ENCODE peak calls at places on chromosomes 6 and 20, in four cellular contexts. One of them, this sample, is unnamed.
A peak's percentile ranks its signal among the peaks of the same experiment; 100 is the strongest.

GRCh38 chr6:36364669-36365479 is 22.6 kb downstream of the ETV7 start:
- DNase-seq in left cardiac atrium: no peak
- DNase-seq in stimulated activated CD8-positive, alpha-beta memory T cell treated with anti-CD3 and anti-CD28 coated beads, Interleukin-2, amount 100 ng/mL, for 48 hours: no peak
- DNase-seq in coronary artery: no peak
- DNase-seq in this sample: peak; percentile 77

GRCh38 chr20:23061713-23062561 is 12.5 kb upstream of the THBD start:
- DNase-seq in stimulated activated CD8-positive, alpha-beta memory T cell treated with anti-CD3 and anti-CD28 coated beads, Interleukin-2, amount 100 ng/mL, for 48 hours: no peak
- DNase-seq in coronary artery: peak; percentile 84
- DNase-seq in left cardiac atrium: peak; percentile 74
- DNase-seq in this sample: peak; percentile 78

GRCh38 chr6:168699631-168700315 is 258.8 kb downstream of the SMOC2 start:
- DNase-seq in left cardiac atrium: no peak
- DNase-seq in coronary artery: peak; percentile 40
- DNase-seq in stimulated activated CD8-positive, alpha-beta memory T cell treated with anti-CD3 and anti-CD28 coated beads, Interleukin-2, amount 100 ng/mL, for 48 hours: no peak
- DNase-seq in this sample: no peak

GRCh38 chr6:134708079-134708478 is 241.8 kb downstream of the ALDH8A1 start:
- DNase-seq in coronary artery: no peak
- DNase-seq in left cardiac atrium: no peak
- DNase-seq in stimulated activated CD8-positive, alpha-beta memory T cell treated with anti-CD3 and anti-CD28 coated beads, Interleukin-2, amount 100 ng/mL, for 48 hours: no peak
- DNase-seq in this sample: no peak

GRCh38 chr6:4961322-4962168 is 42.3 kb downstream of the RPP40 start:
- DNase-seq in stimulated activated CD8-positive, alpha-beta memory T cell treated with anti-CD3 and anti-CD28 coated beads, Interleukin-2, amount 100 ng/mL, for 48 hours: no peak
- DNase-seq in coronary artery: no peak
- DNase-seq in left cardiac atrium: no peak
- DNase-seq in this sample: no peak

GRCh38 chr20:62493253-62493885 is 17.6 kb upstream of the GATA5 start:
- DNase-seq in left cardiac atrium: no peak
- DNase-seq in stimulated activated CD8-positive, alpha-beta memory T cell treated with anti-CD3 and anti-CD28 coated beads, Interleukin-2, amount 100 ng/mL, for 48 hours: no peak
- DNase-seq in coronary artery: no peak
- DNase-seq in this sample: no peak

GRCh38 chr6:169974663-169975062 is 223.2 kb downstream of the ERMARD start:
- DNase-seq in stimulated activated CD8-positive, alpha-beta memory T cell treated with anti-CD3 and anti-CD28 coated beads, Interleukin-2, amount 100 ng/mL, for 48 hours: no peak
- DNase-seq in coronary artery: no peak
- DNase-seq in left cardiac atrium: no peak
- DNase-seq in this sample: no peak

GRCh38 chr6:150191809-150192208 is 49.0 kb downstream of the PPP1R14C start:
- DNase-seq in coronary artery: peak; percentile 7
- DNase-seq in stimulated activated CD8-positive, alpha-beta memory T cell treated with anti-CD3 and anti-CD28 coated beads, Interleukin-2, amount 100 ng/mL, for 48 hours: no peak
- DNase-seq in left cardiac atrium: no peak
- DNase-seq in this sample: peak; percentile 18

GRCh38 chr20:16337707-16338106 is 235.5 kb downstream of the KIF16B start:
- DNase-seq in coronary artery: no peak
- DNase-seq in left cardiac atrium: no peak
- DNase-seq in stimulated activated CD8-positive, alpha-beta memory T cell treated with anti-CD3 and anti-CD28 coated beads, Interleukin-2, amount 100 ng/mL, for 48 hours: no peak
- DNase-seq in this sample: no peak

This sample was measured in iris pigment epithelial cell.